ENCODE peak calls at places on chromosomes 1 and 21, in seven cellular contexts. U is nephron progenitor cell; A is epithelial cell of esophagus; O is chondrocyte; D is GM23338; J is AG10803; X is CD4-positive, alpha-beta T cell. H is an unnamed sample.

GRCh38 chr1:95309031-95309459 is 75.0 kb downstream of the RWDD3 start:
- DNase-seq in U (peak; percentile 41), A (peak; percentile 50), O (no peak), D (peak; percentile 86), J (peak; percentile 21), X (no peak), H (peak; percentile 24)

GRCh38 chr1:184724843-184725242 is 29.8 kb downstream of the EDEM3 start:
- DNase-seq in U (no peak), A (no peak), O (no peak), D (no peak), J (no peak), X (no peak), H (no peak)

GRCh38 chr1:174996474-174996873 is 3.3 kb upstream of the CACYBP start:
- DNase-seq in U (no peak), A (peak; percentile 50), O (no peak), D (no peak), J (peak; percentile 31), X (no peak), H (no peak)

GRCh38 chr1:209012443-209013196 is 570.9 kb upstream of the CAMK1G start:
- DNase-seq in U (no peak), A (no peak), O (no peak), D (no peak), J (no peak), X (no peak), H (no peak)

GRCh38 chr1:219039018-219039740 is 134.5 kb upstream of the LYPLAL1 start:
- DNase-seq in U (no peak), A (no peak), O (no peak), D (no peak), J (no peak), X (no peak), H (no peak)

GRCh38 chr21:36732761-36733160 is 33.8 kb downstream of the SIM2 start:
- DNase-seq in U (no peak), A (no peak), O (no peak), D (no peak), J (no peak), X (no peak), H (no peak)

GRCh38 chr1:224106568-224107281 is 7.2 kb upstream of the FBXO28 start:
- DNase-seq in U (peak; percentile 4), A (peak; percentile 66), O (no peak), D (peak; percentile 73), J (peak; percentile 45), X (peak; percentile 1), H (no peak)

GRCh38 chr1:220682901-220683576 is 7.1 kb upstream of the C1orf115 start:
- DNase-seq in U (no peak), A (no peak), O (no peak), D (no peak), J (no peak), X (no peak), H (no peak)

GRCh38 chr1:247111259-247111635 is 7.1 kb upstream of the ZNF669 start:
- DNase-seq in U (no peak), A (no peak), O (no peak), D (peak; percentile 48), J (no peak), X (no peak), H (peak; percentile 34)

GRCh38 chr1:82534996-82535395 is 734.3 kb downstream of the ADGRL2 start:
- DNase-seq in U (no peak), A (no peak), O (no peak), D (no peak), J (no peak), X (no peak), H (no peak)

GRCh38 chr1:30998171-30998570 is 67.3 kb downstream of the PUM1 start:
- DNase-seq in U (no peak), A (no peak), O (no peak), D (no peak), J (no peak), X (no peak), H (no peak)

GRCh38 chr1:152143147-152143845 is 15.7 kb downstream of the RPTN start:
- DNase-seq in U (no peak), A (peak; percentile 16), O (no peak), D (no peak), J (no peak), X (no peak), H (no peak)

GRCh38 chr1:162536511-162536910 is 25.0 kb upstream of the UAP1 start:
- DNase-seq in U (no peak), A (peak; percentile 36), O (no peak), D (no peak), J (peak; percentile 75), X (no peak), H (no peak)

GRCh38 chr1:25875154-25875855 is at the start of gene PAQR7:
- DNase-seq in U (peak; percentile 83), A (peak; percentile 65), O (peak; percentile 95), D (peak; percentile 90), J (peak; percentile 76), X (peak; percentile 34), H (peak; percentile 66)

GRCh38 chr1:96521994-96522760 is 199.4 kb upstream of the PTBP2 start:
- DNase-seq in U (no peak), A (peak; percentile 68), O (no peak), D (no peak), J (no peak), X (no peak), H (no peak)

GRCh38 chr1:184493987-184494388 is 107.2 kb downstream of the C1orf21 start:
- DNase-seq in U (no peak), A (no peak), O (no peak), D (no peak), J (no peak), X (no peak), H (no peak)

GRCh38 chr1:145751491-145752021 is 32.3 kb downstream of the CD160 start:
- DNase-seq in U (no peak), A (peak; percentile 43), O (no peak), D (no peak), J (peak; percentile 99), X (no peak), H (no peak)

GRCh38 chr1:162213281-162213909 is 143.9 kb downstream of the NOS1AP start:
- DNase-seq in U (no peak), A (no peak), O (no peak), D (peak; percentile 59), J (peak; percentile 23), X (no peak), H (no peak)

GRCh38 chr1:29332204-29332603 is 95.9 kb downstream of the PTPRU start:
- DNase-seq in U (peak; percentile 46), A (peak; percentile 44), O (no peak), D (peak; percentile 95), J (no peak), X (no peak), H (no peak)

GRCh38 chr21:31151156-31151555 is 112.9 kb upstream of the KRTAP19-8 start:
- DNase-seq in U (no peak), A (no peak), O (no peak), D (no peak), J (no peak), X (no peak), H (no peak)

GRCh38 chr1:30284728-30285460 is 438.5 kb downstream of the MATN1 start:
- DNase-seq in U (no peak), A (no peak), O (peak; percentile 37), D (no peak), J (no peak), X (no peak), H (no peak)

GRCh38 chr1:119729044-119729443 is 17.3 kb downstream of the PHGDH start:
- DNase-seq in U (no peak), A (no peak), O (no peak), D (no peak), J (no peak), X (no peak), H (no peak)

GRCh38 chr1:27872802-27873665 is 690 bp downstream of the THEMIS2 start:
- DNase-seq in U (peak; percentile 35), A (peak; percentile 74), O (no peak), D (peak; percentile 64), J (peak; percentile 16), X (no peak), H (no peak)

GRCh38 chr1:16237343-16237830 is 404 bp upstream of the CPLANE2 start:
- DNase-seq in U (no peak), A (no peak), O (no peak), D (no peak), J (peak; percentile 22), X (no peak), H (no peak)
- TF ChIP-seq CTCF in U (no peak), A (no peak), O (no peak), D (no peak), J (no peak), X (no peak), H (no peak)

GRCh38 chr21:18370292-18370691 is 33.3 kb downstream of the TMPRSS15 start:
- DNase-seq in U (no peak), A (no peak), O (no peak), D (no peak), J (no peak), X (no peak), H (no peak)

GRCh38 chr21:18368193-18368592 is 35.4 kb downstream of the TMPRSS15 start:
- DNase-seq in U (no peak), A (no peak), O (no peak), D (no peak), J (no peak), X (no peak), H (no peak)

GRCh38 chr21:18373631-18374030 is 30.0 kb downstream of the TMPRSS15 start:
- DNase-seq in U (no peak), A (no peak), O (no peak), D (no peak), J (no peak), X (no peak), H (no peak)

GRCh38 chr21:18369115-18369514 is 34.5 kb downstream of the TMPRSS15 start:
- DNase-seq in U (no peak), A (peak; percentile 1), O (no peak), D (peak; percentile 54), J (no peak), X (no peak), H (no peak)
- TF ChIP-seq CTCF in U (peak; percentile 33), A (no peak), O (peak; percentile 75), D (peak; percentile 55), J (no peak), X (no peak), H (peak; percentile 29)

GRCh38 chr1:156420209-156421061 is 51.4 kb downstream of the RHBG start:
- DNase-seq in U (no peak), A (no peak), O (no peak), D (peak; percentile 70), J (no peak), X (no peak), H (no peak)
- TF ChIP-seq CTCF in U (no peak), A (no peak), O (no peak), D (no peak), J (no peak), X (no peak), H (peak; percentile 11)

GRCh38 chr1:160414836-160415235 is 14.5 kb downstream of the VANGL2 start:
- DNase-seq in U (no peak), A (peak; percentile 95), O (no peak), D (no peak), J (no peak), X (no peak), H (no peak)

GRCh38 chr1:160418483-160418882 is 18.1 kb downstream of the VANGL2 start:
- DNase-seq in U (no peak), A (no peak), O (no peak), D (no peak), J (no peak), X (no peak), H (no peak)

GRCh38 chr1:160415696-160416298 is 15.4 kb downstream of the VANGL2 start:
- DNase-seq in U (no peak), A (no peak), O (no peak), D (no peak), J (no peak), X (no peak), H (no peak)

GRCh38 chr1:160413716-160414115 is 13.4 kb downstream of the VANGL2 start:
- DNase-seq in U (no peak), A (no peak), O (no peak), D (no peak), J (no peak), X (no peak), H (no peak)

GRCh38 chr1:160416369-160416768 is 16.0 kb downstream of the VANGL2 start:
- DNase-seq in U (no peak), A (peak; percentile 74), O (no peak), D (peak; percentile 78), J (peak; percentile 22), X (no peak), H (no peak)
- TF ChIP-seq CTCF in U (no peak), A (peak; percentile 84), O (peak; percentile 73), D (peak; percentile 76), J (peak; percentile 40), X (no peak), H (peak; percentile 38)